ENCODE peak calls at places on chromosomes 5 and 9, in four cellular contexts. Q is heart right ventricle, F is AG10803, C is ovary. V is an unnamed sample.
A peak's percentile ranks its signal among the peaks of the same experiment; 100 is the strongest.

GRCh38 chr9:137202966-137203365 is 2.4 kb upstream of the TPRN start:
- DNase-seq in Q (no peak), F (peak; percentile 28), C (no peak), V (no peak)

GRCh38 chr9:23543420-23543819 is 282.6 kb downstream of the ELAVL2 start:
- DNase-seq in Q (no peak), F (no peak), C (no peak), V (no peak)

GRCh38 chr5:20340123-20340522 is 352.1 kb upstream of the CDH18 start:
- DNase-seq in Q (no peak), F (no peak), C (no peak), V (no peak)

GRCh38 chr9:136795027-136795402 is 1.1 kb upstream of the CCDC183 start:
- DNase-seq in Q (no peak), F (no peak), C (no peak), V (no peak)

GRCh38 chr5:161105563-161105962 is 253.6 kb upstream of the ATP10B start:
- DNase-seq in Q (no peak), F (peak; percentile 56), C (no peak), V (no peak)

GRCh38 chr9:70133253-70134208 is 89.9 kb downstream of the MAMDC2 start:
- DNase-seq in Q (no peak), F (peak; percentile 68), C (no peak), V (no peak)

GRCh38 chr5:140346348-140347221 is at the start of gene HBEGF:
- DNase-seq in Q (peak; percentile 88), F (peak; percentile 51), C (peak; percentile 87), V (peak; percentile 63)

GRCh38 chr5:82244151-82244550 is 34.0 kb downstream of the RPS23 start:
- DNase-seq in Q (no peak), F (no peak), C (no peak), V (no peak)

GRCh38 chr9:77021289-77021927 is 2.0 kb downstream of the FOXB2 start:
- DNase-seq in Q (no peak), F (no peak), C (no peak), V (no peak)

GRCh38 chr5:101838329-101838964 is 457.6 kb downstream of the SLCO4C1 start:
- DNase-seq in Q (no peak), F (no peak), C (no peak), V (peak; percentile 1)

GRCh38 chr5:112420111-112420864 is 1.2 kb upstream of the EPB41L4A start:
- DNase-seq in Q (peak; percentile 87), F (peak; percentile 24), C (peak; percentile 72), V (peak; percentile 5)

GRCh38 chr5:179154991-179155955 is 95.1 kb downstream of the ZNF354C start:
- DNase-seq in Q (peak; percentile 4), F (no peak), C (no peak), V (no peak)

GRCh38 chr5:130282044-130282443 is 377.8 kb downstream of the CHSY3 start:
- DNase-seq in Q (no peak), F (peak; percentile 54), C (no peak), V (no peak)

GRCh38 chr9:70491798-70492736 is 77.6 kb upstream of the KLF9 start:
- DNase-seq in Q (no peak), F (no peak), C (no peak), V (no peak)

GRCh38 chr9:137589441-137590122 is 730 bp downstream of the ZMYND19 start:
- DNase-seq in Q (no peak), F (no peak), C (no peak), V (no peak)

GRCh38 chr9:92180669-92181181 is 65.5 kb upstream of the SPTLC1 start:
- DNase-seq in Q (no peak), F (peak; percentile 89), C (no peak), V (peak; percentile 91)

GRCh38 chr5:10536931-10537579 is 26.8 kb upstream of the ANKRD33B start:
- DNase-seq in Q (no peak), F (no peak), C (no peak), V (no peak)

GRCh38 chr9:93139365-93140182 is 5.5 kb upstream of the NINJ1 start:
- DNase-seq in Q (no peak), F (no peak), C (no peak), V (no peak)

GRCh38 chr9:83920469-83920941 is 727 bp downstream of the KIF27 start:
- DNase-seq in Q (no peak), F (peak; percentile 35), C (no peak), V (peak; percentile 38)

GRCh38 chr5:164335837-164336236 is 830.4 kb downstream of the MAT2B start:
- DNase-seq in Q (no peak), F (peak; percentile 14), C (no peak), V (peak; percentile 84)

GRCh38 chr5:93915142-93915553 is 173.7 kb upstream of the POU5F2 start:
- DNase-seq in Q (no peak), F (peak; percentile 62), C (no peak), V (peak; percentile 73)

GRCh38 chr9:127921592-127922120 is 4.8 kb upstream of the ST6GALNAC4 start:
- DNase-seq in Q (peak; percentile 80), F (no peak), C (peak; percentile 78), V (no peak)

GRCh38 chr9:129384887-129385614 is 207.0 kb upstream of the IER5L start:
- DNase-seq in Q (no peak), F (no peak), C (no peak), V (no peak)

GRCh38 chr9:129384138-129384886 is 206.3 kb upstream of the IER5L start:
- DNase-seq in Q (no peak), F (no peak), C (no peak), V (no peak)

GRCh38 chr9:129382281-129383004 is 204.4 kb upstream of the IER5L start:
- DNase-seq in Q (no peak), F (no peak), C (no peak), V (no peak)

GRCh38 chr9:129383005-129383414 is 204.9 kb upstream of the IER5L start:
- DNase-seq in Q (peak; percentile 66), F (no peak), C (peak; percentile 62), V (no peak)

DNA sequence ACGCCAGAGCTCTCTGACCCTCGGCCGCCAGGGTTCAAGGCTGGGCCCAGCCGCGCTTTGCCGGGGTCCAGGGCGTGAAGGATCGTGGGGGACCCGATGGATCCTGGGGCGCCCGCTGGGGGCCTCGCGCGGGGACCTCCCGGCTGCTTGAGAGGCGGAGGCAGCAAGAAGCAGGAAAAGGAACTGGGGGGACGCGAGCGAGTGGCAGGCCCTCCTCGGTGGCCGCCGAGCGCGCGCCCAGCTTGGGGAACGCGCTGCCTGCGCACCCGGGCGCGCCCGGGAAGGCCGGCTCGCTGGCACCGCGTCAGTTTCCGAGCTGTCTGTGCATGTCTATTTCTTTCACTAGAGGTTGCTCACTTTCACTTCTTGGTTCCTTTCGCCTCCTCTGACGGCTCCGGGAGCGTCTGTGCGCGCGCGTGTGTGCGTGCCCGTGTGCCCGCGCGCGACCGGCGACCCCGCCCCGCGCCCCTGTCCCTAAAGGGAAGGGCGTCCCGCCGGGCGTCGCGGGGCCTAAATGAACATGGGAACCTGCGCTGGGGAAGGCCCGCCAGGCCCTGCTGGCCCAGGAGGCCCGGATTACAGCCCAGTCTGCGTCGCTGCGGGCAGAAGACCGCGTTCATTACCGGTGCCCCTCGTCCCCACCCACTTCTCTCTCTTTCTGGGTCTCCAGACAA is 205.5 kb upstream of the IER5L start:
- DNase-seq in Q (peak; percentile 88), F (peak; percentile 72), C (peak; percentile 91), V (peak; percentile 56)
- TF ChIP-seq CTCF in Q (peak; percentile 12), F (no peak), C (peak; percentile 44), V (peak; percentile 21)

DNA sequence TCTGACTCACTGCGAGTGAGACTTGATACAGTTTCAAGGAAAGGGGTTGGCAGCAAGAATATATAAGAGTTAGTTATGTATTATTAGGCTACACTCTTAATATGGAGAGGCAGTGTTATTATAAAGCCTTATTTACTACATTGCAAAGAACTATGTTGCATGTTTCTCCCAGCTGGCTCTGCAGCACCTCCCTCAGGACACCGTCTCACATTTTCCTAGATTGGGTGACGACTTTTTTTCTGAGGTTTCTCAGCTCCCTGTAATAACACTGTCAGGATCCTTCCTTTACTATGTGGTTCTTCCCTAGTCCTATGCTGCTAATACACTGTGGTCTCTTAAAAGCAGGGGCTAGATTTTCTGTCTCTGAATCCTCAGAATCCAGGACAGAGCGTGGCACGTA is 153.7 kb downstream of the INSYN2B start:
- DNase-seq in Q (no peak), F (no peak), C (no peak), V (no peak)
- TF ChIP-seq CTCF in Q (no peak), F (peak; percentile 37), C (no peak), V (no peak)

GRCh38 chr5:169724303-169724702 is 87.2 kb downstream of the DOCK2 start:
- DNase-seq in Q (no peak), F (no peak), C (no peak), V (no peak)

GRCh38 chr5:169723103-169723831 is 86.2 kb downstream of the DOCK2 start:
- DNase-seq in Q (no peak), F (no peak), C (no peak), V (no peak)

GRCh38 chr5:169717298-169717697 is 80.2 kb downstream of the DOCK2 start:
- DNase-seq in Q (no peak), F (peak; percentile 49), C (no peak), V (peak; percentile 30)

GRCh38 chr5:169719360-169720314 is 82.6 kb downstream of the DOCK2 start:
- DNase-seq in Q (no peak), F (no peak), C (no peak), V (no peak)

DNA sequence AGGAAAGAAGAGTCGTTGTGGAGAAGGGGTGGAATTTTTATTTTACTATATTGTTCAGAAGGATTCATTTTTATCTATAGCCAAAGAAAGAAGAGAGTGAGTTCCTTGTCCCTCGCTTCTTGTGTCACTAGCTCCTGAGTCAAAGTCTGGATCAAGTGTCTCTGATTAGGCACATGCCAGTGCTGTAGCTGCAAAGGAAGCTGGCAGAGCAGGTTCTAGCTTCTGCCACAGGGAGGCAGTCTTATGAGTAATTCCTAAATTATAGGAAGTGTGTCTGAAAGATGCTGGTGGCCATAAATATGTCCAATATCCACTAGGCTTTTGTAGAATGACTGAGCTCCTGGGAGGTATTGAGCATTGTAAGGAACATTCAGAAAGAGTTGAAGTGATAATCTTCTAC is 84.7 kb downstream of the DOCK2 start:
- DNase-seq in Q (no peak), F (no peak), C (no peak), V (no peak)
- TF ChIP-seq CTCF in Q (no peak), F (no peak), C (no peak), V (no peak)

GRCh38 chr5:11905209-11905608 is 963 bp upstream of the CTNND2 start:
- DNase-seq in Q (no peak), F (no peak), C (no peak), V (no peak)

GRCh38 chr5:11902304-11902703 is 1.9 kb downstream of the CTNND2 start:
- DNase-seq in Q (no peak), F (no peak), C (no peak), V (no peak)

GRCh38 chr5:11904270-11904906 is at the start of gene CTNND2:
- DNase-seq in Q (peak; percentile 18), F (no peak), C (peak; percentile 21), V (no peak)

GRCh38 chr5:11903121-11903613 is 1.1 kb downstream of the CTNND2 start:
- DNase-seq in Q (no peak), F (no peak), C (no peak), V (no peak)

GRCh38 chr5:11903614-11904269 is 504 bp downstream of the CTNND2 start:
- DNase-seq in Q (peak; percentile 21), F (no peak), C (no peak), V (no peak)
- TF ChIP-seq CTCF in Q (no peak), F (no peak), C (no peak), V (no peak)